ENCODE peak calls at places on chromosome 17, in seven cellular contexts. Q is IMR-90, Z is neuronal stem cell, J is H9, L is H1, M is mesenchymal stem cell, U is mesendoderm. X is an unnamed sample.

GRCh38 chr17:79851461-79851817 is 12.2 kb upstream of the CBX4 start:
- DNase-seq in Q (no peak), Z (no peak), J (no peak), L (no peak), M (no peak), U (no peak), X (no peak)

GRCh38 chr17:31130286-31131224 is 35.8 kb downstream of the NF1 start:
- DNase-seq in Q (no peak), Z (no peak), J (peak), L (no peak), M (no peak), U (peak), X (no peak)

GRCh38 chr17:9116861-9117568 is 95.7 kb downstream of the NTN1 start:
- DNase-seq in Q (no peak), Z (no peak), J (no peak), L (no peak), M (no peak), U (no peak), X (no peak)

GRCh38 chr17:42536372-42537155 is 523 bp downstream of the NAGLU start:
- DNase-seq in Q (peak), Z (no peak), J (peak), L (peak), M (peak), U (peak), X (peak)

GRCh38 chr17:31859487-31860008 is 504 bp upstream of the COPRS start:
- DNase-seq in Q (no peak), Z (no peak), J (peak), L (no peak), M (no peak), U (peak), X (peak)

GRCh38 chr17:9166678-9167077 is 145.4 kb downstream of the NTN1 start:
- DNase-seq in Q (no peak), Z (no peak), J (no peak), L (no peak), M (no peak), U (no peak), X (no peak)

GRCh38 chr17:7477392-7478275 is 1.8 kb downstream of the ZBTB4 start:
- DNase-seq in Q (peak), Z (no peak), J (no peak), L (no peak), M (peak), U (no peak), X (peak)

GRCh38 chr17:45440161-45440859 is 7.6 kb upstream of the ARHGAP27 start:
- DNase-seq in Q (no peak), Z (no peak), J (peak), L (no peak), M (peak), U (peak), X (no peak)

GRCh38 chr17:80774643-80775281 is 216.9 kb upstream of the CHMP6 start:
- DNase-seq in Q (no peak), Z (no peak), J (peak), L (no peak), M (no peak), U (no peak), X (no peak)

GRCh38 chr17:74116087-74116717 is 87.3 kb upstream of the RPL38 start:
- DNase-seq in Q (no peak), Z (no peak), J (no peak), L (no peak), M (no peak), U (peak), X (peak)

GRCh38 chr17:60825351-60825750 is 147.7 kb downstream of the BCAS3 start:
- DNase-seq in Q (no peak), Z (no peak), J (no peak), L (no peak), M (no peak), U (no peak), X (no peak)
- H2AK5ac ChIP-seq in Q (no peak), Z (no peak), J (no peak), L (no peak), M (no peak), U (no peak), X (no peak)

GRCh38 chr17:49339359-49339758 is 22.7 kb downstream of the ZNF652 start:
- DNase-seq in Q (no peak), Z (no peak), J (no peak), L (no peak), M (peak), U (no peak), X (no peak)
- H2AK5ac ChIP-seq in Q (no peak), Z (no peak), J (no peak), L (no peak), M (no peak), U (no peak), X (no peak)

GRCh38 chr17:41258406-41258805 is 3.2 kb downstream of the KRTAP9-9 start:
- DNase-seq in Q (no peak), Z (no peak), J (no peak), L (no peak), M (no peak), U (no peak), X (no peak)

GRCh38 chr17:41251261-41251660 is 1.8 kb downstream of the KRTAP9-4 start:
- DNase-seq in Q (no peak), Z (no peak), J (no peak), L (no peak), M (no peak), U (no peak), X (no peak)

GRCh38 chr17:41254861-41255260 is 323 bp upstream of the KRTAP9-9 start:
- DNase-seq in Q (peak), Z (no peak), J (no peak), L (no peak), M (no peak), U (no peak), X (no peak)
- H2AK5ac ChIP-seq in Q (no peak), Z (no peak), J (no peak), L (no peak), M (no peak), U (no peak), X (no peak)

GRCh38 chr17:57305329-57305728 is 49.0 kb downstream of the MSI2 start:
- DNase-seq in Q (no peak), Z (no peak), J (no peak), L (no peak), M (no peak), U (no peak), X (no peak)
- H2AK5ac ChIP-seq in Q (no peak), Z (no peak), J (no peak), L (no peak), M (no peak), U (no peak), X (no peak)

GRCh38 chr17:2449486-2449885 is 48.6 kb upstream of the MNT start:
- DNase-seq in Q (peak), Z (no peak), J (no peak), L (no peak), M (no peak), U (no peak), X (no peak)

GRCh38 chr17:2444382-2444781 is 43.5 kb upstream of the MNT start:
- DNase-seq in Q (peak), Z (no peak), J (no peak), L (no peak), M (no peak), U (no peak), X (no peak)

GRCh38 chr17:2450016-2450650 is 49.3 kb upstream of the MNT start:
- DNase-seq in Q (no peak), Z (no peak), J (no peak), L (no peak), M (no peak), U (no peak), X (no peak)

GRCh38 chr17:2442166-2442565 is 41.3 kb upstream of the MNT start:
- DNase-seq in Q (peak), Z (no peak), J (no peak), L (no peak), M (no peak), U (no peak), X (no peak)

GRCh38 chr17:2445638-2446037 is 44.8 kb upstream of the MNT start:
- DNase-seq in Q (no peak), Z (no peak), J (no peak), L (no peak), M (no peak), U (no peak), X (no peak)
- H2AK5ac ChIP-seq in Q (no peak), Z (no peak), J (no peak), L (no peak), M (no peak), U (no peak), X (no peak)

DNA sequence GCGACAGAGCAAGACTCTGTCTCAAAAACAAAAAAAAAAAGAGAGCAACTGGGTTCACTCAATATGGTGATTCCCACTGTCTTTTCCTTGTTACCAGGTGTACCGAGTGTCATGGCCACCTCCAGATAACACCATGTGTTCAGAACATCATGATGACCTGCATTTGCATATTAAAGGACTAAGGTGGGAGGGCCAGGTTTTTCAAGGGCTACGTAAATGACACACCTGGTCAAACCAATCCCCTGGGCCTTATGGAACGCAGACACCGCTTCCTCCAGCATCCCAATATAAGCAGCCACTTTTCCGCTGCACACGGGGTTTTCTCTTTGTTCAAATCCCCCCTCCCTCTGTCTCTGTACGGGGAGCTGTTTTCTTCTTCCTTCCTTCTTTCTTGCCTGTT is 29.3 kb downstream of the WSCD1 start:
- DNase-seq in Q (no peak), Z (no peak), J (peak), L (no peak), M (no peak), U (no peak), X (no peak)
- H2AK5ac ChIP-seq in Q (no peak), Z (no peak), J (no peak), L (peak), M (no peak), U (no peak), X (no peak)

GRCh38 chr17:76529643-76530488 is 7.6 kb downstream of the CYGB start:
- DNase-seq in Q (peak), Z (no peak), J (no peak), L (peak), M (peak), U (no peak), X (no peak)
- H2AK5ac ChIP-seq in Q (peak), Z (peak), J (no peak), L (no peak), M (peak), U (peak), X (peak)

GRCh38 chr17:37505333-37505732 is 15.6 kb downstream of the DUSP14 start:
- DNase-seq in Q (no peak), Z (no peak), J (no peak), L (no peak), M (no peak), U (no peak), X (no peak)
- H2AK5ac ChIP-seq in Q (no peak), Z (no peak), J (no peak), L (no peak), M (no peak), U (no peak), X (no peak)

DNA sequence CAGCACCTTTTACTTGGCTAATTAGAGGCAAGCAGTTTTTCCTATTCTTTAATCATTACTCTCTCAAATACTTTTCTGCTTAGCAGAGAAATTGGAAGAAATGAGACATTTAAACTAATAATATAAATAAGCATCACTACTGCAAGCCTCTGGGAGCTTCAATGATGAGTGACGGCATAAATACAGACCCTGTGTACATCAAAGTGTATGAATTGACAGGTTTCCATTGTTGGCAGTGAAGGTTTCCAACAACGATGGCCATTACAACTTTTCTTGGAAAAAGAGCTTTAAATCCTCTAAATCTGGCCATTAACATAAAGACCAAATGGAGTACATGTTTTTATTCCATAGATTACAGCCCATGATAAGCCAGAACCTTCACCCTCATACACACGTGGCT is 39.4 kb upstream of the CACNG5 start:
- DNase-seq in Q (no peak), Z (no peak), J (no peak), L (no peak), M (no peak), U (no peak), X (no peak)
- H2AK5ac ChIP-seq in Q (no peak), Z (no peak), J (no peak), L (no peak), M (no peak), U (no peak), X (no peak)

GRCh38 chr17:11668633-11669032 is 70.4 kb downstream of the DNAH9 start:
- DNase-seq in Q (no peak), Z (no peak), J (peak), L (no peak), M (no peak), U (peak), X (no peak)
- H2AK5ac ChIP-seq in Q (no peak), Z (no peak), J (no peak), L (no peak), M (no peak), U (no peak), X (no peak)

X was measured in trophoblast cell.